ENCODE peak calls at places on chromosome 2, in four cellular contexts. A, L, Z and B are unnamed samples.

GRCh38 chr2:24920813-24921441 is 890 bp upstream of the ADCY3 start:
- DNase-seq in A (no peak), L (no peak), Z (no peak), B (no peak)

GRCh38 chr2:122515731-122516130 is 760.3 kb downstream of the TSN start:
- DNase-seq in A (no peak), L (no peak), Z (no peak), B (no peak)

GRCh38 chr2:156901373-156902031 is 356.0 kb upstream of the GALNT5 start:
- DNase-seq in A (no peak), L (no peak), Z (no peak), B (no peak)

GRCh38 chr2:46977899-46978298 is 62.3 kb upstream of the MCFD2 start:
- DNase-seq in A (no peak), L (no peak), Z (no peak), B (no peak)

GRCh38 chr2:109229094-109229675 is 100.2 kb downstream of the SH3RF3 start:
- DNase-seq in A (no peak), L (no peak), Z (no peak), B (no peak)

GRCh38 chr2:102200539-102200938 is 13.7 kb downstream of the IL1RL2 start:
- DNase-seq in A (no peak), L (no peak), Z (no peak), B (no peak)

GRCh38 chr2:7646661-7647060 is 729.4 kb downstream of the RNF144A start:
- DNase-seq in A (no peak), L (no peak), Z (no peak), B (no peak)

GRCh38 chr2:44120428-44120827 is 48.2 kb upstream of the PPM1B start:
- DNase-seq in A (no peak), L (no peak), Z (no peak), B (peak)

GRCh38 chr2:239801404-239802100 is 223.6 kb downstream of the NDUFA10 start:
- DNase-seq in A (no peak), L (no peak), Z (no peak), B (no peak)

GRCh38 chr2:141329949-141330348 is 800.9 kb downstream of the LRP1B start:
- DNase-seq in A (no peak), L (no peak), Z (no peak), B (peak)

GRCh38 chr2:98729652-98730051 is 1.3 kb downstream of the MGAT4A start:
- DNase-seq in A (no peak), L (no peak), Z (no peak), B (peak)

GRCh38 chr2:34110392-34110791 is 511.3 kb upstream of the FAM98A start:
- DNase-seq in A (no peak), L (no peak), Z (no peak), B (no peak)

GRCh38 chr2:37671816-37672103 is 318 bp upstream of the CDC42EP3 start:
- DNase-seq in A (no peak), L (no peak), Z (no peak), B (no peak)

GRCh38 chr2:31428001-31428418 is 13.5 kb upstream of the XDH start:
- DNase-seq in A (no peak), L (no peak), Z (no peak), B (no peak)

GRCh38 chr2:39228413-39229209 is 15.2 kb downstream of the CDKL4 start:
- DNase-seq in A (no peak), L (no peak), Z (peak), B (no peak)

GRCh38 chr2:238320648-238321281 is 447 bp downstream of the TRAF3IP1 start:
- DNase-seq in A (no peak), L (peak), Z (peak), B (no peak)

GRCh38 chr2:11239718-11240462 is 84.6 kb downstream of the SLC66A3 start:
- DNase-seq in A (no peak), L (no peak), Z (no peak), B (no peak)

GRCh38 chr2:24438106-24438505 is 52.9 kb upstream of the NCOA1 start:
- DNase-seq in A (no peak), L (no peak), Z (no peak), B (no peak)